ENCODE peak calls at places on chromosomes 12 and 14, in nine cellular contexts. E, L, R, C, V, J, U, M and X are unnamed samples.

GRCh38 chr12:113235976-113236375 is 14.7 kb downstream of the TPCN1 start:
- DNase-seq in E (no peak), L (no peak), R (no peak), C (no peak), V (no peak), J (no peak), U (no peak), M (no peak), X (no peak)

GRCh38 chr14:102568115-102568614 is 24.3 kb upstream of the RCOR1 start:
- DNase-seq in E (no peak), L (peak), R (no peak), C (peak), V (no peak), J (no peak), U (no peak), M (no peak), X (no peak)

GRCh38 chr14:74612346-74613021 is 447 bp upstream of the LTBP2 start:
- DNase-seq in E (peak), L (peak), R (peak), C (peak), V (peak), J (peak), U (peak), M (peak), X (peak)

GRCh38 chr12:76083761-76084276 is 666 bp downstream of the NAP1L1 start:
- DNase-seq in E (peak), L (peak), R (peak), C (peak), V (peak), J (peak), U (peak), M (peak), X (peak)

GRCh38 chr14:58639842-58640484 is 2.2 kb downstream of the DACT1 start:
- DNase-seq in E (peak), L (peak), R (no peak), C (peak), V (peak), J (peak), U (peak), M (peak), X (peak)

GRCh38 chr12:21933656-21934055 is 7.6 kb downstream of the ABCC9 start:
- DNase-seq in E (no peak), L (no peak), R (no peak), C (no peak), V (no peak), J (no peak), U (no peak), M (no peak), X (no peak)

GRCh38 chr12:100927825-100928224 is 133.2 kb downstream of the ANO4 start:
- DNase-seq in E (no peak), L (no peak), R (no peak), C (no peak), V (no peak), J (no peak), U (peak), M (no peak), X (no peak)

GRCh38 chr12:22100952-22101748 is 55.1 kb downstream of the CMAS start:
- DNase-seq in E (peak), L (no peak), R (no peak), C (peak), V (peak), J (peak), U (peak), M (peak), X (peak)

GRCh38 chr12:2756756-2757155 is 38.0 kb upstream of the FKBP4 start:
- DNase-seq in E (no peak), L (no peak), R (no peak), C (no peak), V (no peak), J (no peak), U (no peak), M (no peak), X (no peak)

GRCh38 chr14:61491876-61492440 is 170.6 kb downstream of the PRKCH start:
- DNase-seq in E (no peak), L (no peak), R (no peak), C (no peak), V (no peak), J (no peak), U (no peak), M (no peak), X (no peak)

GRCh38 chr12:132489078-132489601 is 811 bp upstream of the FBRSL1 start:
- DNase-seq in E (peak), L (no peak), R (no peak), C (peak), V (no peak), J (peak), U (peak), M (peak), X (peak)

GRCh38 chr14:23481992-23482813 is 12.7 kb downstream of the NGDN start:
- DNase-seq in E (peak), L (no peak), R (no peak), C (no peak), V (no peak), J (peak), U (no peak), M (no peak), X (no peak)
- TF ChIP-seq CTCF in E (peak), L (no peak), R (no peak), C (no peak), V (no peak), J (peak), U (no peak), M (no peak), X (no peak)

DNA sequence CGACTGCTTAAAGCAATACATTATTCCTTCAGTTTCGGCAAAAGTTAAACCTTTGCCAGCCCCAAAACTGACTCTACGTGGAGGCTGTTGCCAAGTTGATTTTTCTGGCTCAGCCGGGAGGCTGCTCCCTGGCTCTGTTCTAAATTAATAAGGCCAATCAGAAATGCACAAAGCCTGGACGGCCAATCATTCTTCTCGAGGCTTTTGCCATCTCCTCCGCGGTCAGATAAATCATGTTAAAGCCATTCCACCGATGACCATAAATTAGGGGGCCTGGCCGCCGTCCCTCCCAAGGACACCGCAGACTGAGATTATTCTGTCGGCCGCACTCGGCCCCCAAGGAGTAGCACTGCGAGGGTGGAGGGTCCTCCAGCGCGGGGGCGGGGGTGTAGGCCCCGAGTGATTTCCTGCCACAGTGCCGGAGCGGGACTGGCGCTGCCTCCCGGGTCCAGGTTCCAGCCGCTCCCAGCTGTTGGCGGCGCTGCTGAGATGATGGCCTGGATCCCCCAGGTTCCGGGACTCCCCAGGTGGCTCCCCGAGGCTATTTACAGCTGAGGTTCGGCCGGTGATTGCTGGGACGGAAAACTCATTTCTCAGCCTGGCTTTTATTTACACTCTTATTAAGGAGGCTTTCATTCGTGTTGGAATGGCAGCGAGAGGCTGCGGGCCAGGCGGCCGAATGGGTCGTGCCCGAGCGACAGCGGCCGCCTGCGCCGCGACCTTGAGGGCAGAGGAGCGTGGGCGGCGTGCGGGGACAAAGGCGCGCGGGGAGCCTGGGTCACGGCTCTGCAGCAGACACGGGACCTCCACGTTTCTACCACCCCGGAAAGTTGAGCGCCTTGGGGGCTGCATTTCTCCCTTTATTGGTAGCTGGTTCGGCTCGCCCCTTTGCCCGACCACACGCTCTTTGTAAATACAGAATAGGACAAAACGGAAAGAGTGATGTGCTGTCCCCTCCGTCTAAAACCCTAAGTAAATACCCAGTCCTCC is 165.2 kb downstream of the MON2 start:
- DNase-seq in E (peak), L (peak), R (no peak), C (peak), V (peak), J (peak), U (peak), M (peak), X (peak)
- TF ChIP-seq CTCF in E (no peak), L (no peak), R (peak), C (peak), V (peak), J (peak), U (peak), M (no peak), X (no peak)

DNA sequence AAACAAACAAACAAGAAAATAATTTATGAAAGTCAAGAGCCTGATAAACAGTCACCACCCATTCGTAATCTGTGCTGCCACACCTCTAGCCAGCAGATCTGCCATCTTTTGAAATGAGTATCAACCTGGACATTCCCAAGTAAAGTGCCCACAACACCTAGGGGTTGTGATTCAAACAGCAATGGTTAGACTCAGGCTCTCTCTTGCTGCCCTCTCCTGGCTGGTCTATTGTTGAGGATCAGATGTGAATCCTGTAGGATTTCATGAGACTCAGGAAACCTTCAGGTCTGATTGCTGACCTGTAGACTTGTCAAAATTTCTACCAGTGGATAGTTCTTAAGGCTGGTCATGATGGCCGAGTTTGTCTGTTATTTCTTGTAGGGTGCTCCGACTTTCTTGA is 26.8 kb downstream of the DGLUCY start:
- DNase-seq in E (no peak), L (peak), R (no peak), C (peak), V (no peak), J (peak), U (peak), M (no peak), X (no peak)
- TF ChIP-seq CTCF in E (peak), L (peak), R (peak), C (peak), V (peak), J (peak), U (peak), M (peak), X (no peak)

DNA sequence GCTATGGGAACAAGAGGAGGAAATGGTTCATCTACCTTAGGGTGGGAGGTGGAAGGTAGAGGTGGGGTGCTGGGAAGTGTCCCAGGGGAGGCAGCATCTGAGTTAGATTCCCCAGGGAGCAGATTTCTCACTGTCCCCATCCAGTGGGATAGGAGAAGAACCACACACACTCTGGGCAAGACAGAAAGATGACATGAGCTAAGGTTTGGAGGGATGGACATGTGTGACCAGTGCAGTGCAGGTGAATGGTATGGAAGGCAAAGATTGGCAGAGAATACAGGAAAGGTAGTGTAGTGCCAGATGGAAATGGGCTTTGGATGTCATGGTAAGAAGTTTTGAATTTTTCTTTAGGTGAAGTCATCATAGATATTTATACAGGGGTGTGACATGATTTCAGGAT is 11.3 kb upstream of the DUSP6 start:
- DNase-seq in E (no peak), L (no peak), R (no peak), C (no peak), V (no peak), J (no peak), U (no peak), M (no peak), X (no peak)
- TF ChIP-seq CTCF in E (no peak), L (no peak), R (no peak), C (no peak), V (no peak), J (no peak), U (no peak), M (no peak), X (no peak)